ENCODE peak calls at places on chromosomes 7 and 10, in five cellular contexts. W is uterus, S is right lobe of liver, V is Panc1, Y is adrenal gland. Q is an unnamed sample.

GRCh38 chr7:95411036-95411435 is 14.9 kb upstream of the PON3 start:
- DNase-seq in Y (no peak), W (no peak), V (no peak), S (no peak), Q (no peak)

GRCh38 chr7:37054631-37055300 is 330.5 kb upstream of the AOAH start:
- DNase-seq in S (no peak), Y (no peak), V (no peak), W (no peak), Q (no peak)

GRCh38 chr7:49791089-49791741 is 17.8 kb downstream of the VWC2 start:
- DNase-seq in V (peak), Y (no peak), S (no peak), W (no peak), Q (no peak)

GRCh38 chr10:3469639-3470020 is 297.0 kb upstream of the PITRM1 start:
- DNase-seq in Y (no peak), W (no peak), V (no peak), S (no peak), Q (no peak)

GRCh38 chr7:151023211-151023610 is 1.1 kb downstream of the ATG9B start:
- DNase-seq in S (no peak), W (no peak), V (no peak), Y (no peak), Q (no peak)

GRCh38 chr10:1380075-1380793 is 324.0 kb downstream of the WDR37 start:
- DNase-seq in W (no peak), V (no peak), Y (no peak), S (no peak), Q (no peak)

GRCh38 chr7:47188653-47189315 is 393.1 kb downstream of the TNS3 start:
- DNase-seq in S (no peak), V (no peak), W (no peak), Y (no peak), Q (no peak)

GRCh38 chr7:77867208-77867915 is 68.8 kb downstream of the PHTF2 start:
- DNase-seq in W (no peak), V (no peak), Y (no peak), S (no peak), Q (no peak)

GRCh38 chr7:26013551-26014083 is 138.4 kb upstream of the NFE2L3 start:
- DNase-seq in V (no peak), S (no peak), Y (no peak), W (no peak), Q (no peak)

GRCh38 chr7:132635127-132635526 is 58.9 kb upstream of the PLXNA4 start:
- DNase-seq in V (no peak), Y (no peak), W (no peak), S (no peak), Q (no peak)

GRCh38 chr10:104323721-104324686 is 14.3 kb downstream of the ITPRIP start:
- DNase-seq in S (no peak), V (no peak), W (no peak), Y (no peak), Q (no peak)

GRCh38 chr7:49483142-49483541 is 290.3 kb upstream of the VWC2 start:
- DNase-seq in W (no peak), S (no peak), Y (no peak), V (no peak), Q (no peak)

GRCh38 chr10:52066383-52066782 is 247.7 kb upstream of the DKK1 start:
- DNase-seq in Y (no peak), S (no peak), W (no peak), V (no peak), Q (no peak)

GRCh38 chr7:117854186-117854585 is 19.1 kb downstream of the CTTNBP2 start:
- DNase-seq in S (no peak), W (no peak), V (no peak), Y (no peak), Q (no peak)

GRCh38 chr10:35331894-35332640 is 4.2 kb upstream of the CCNY start:
- DNase-seq in S (no peak), W (no peak), Y (peak), V (peak), Q (peak)

GRCh38 chr10:73398024-73398423 is 15.8 kb downstream of the ANXA7 start:
- DNase-seq in S (no peak), W (no peak), V (no peak), Y (no peak), Q (no peak)

GRCh38 chr7:152608208-152608607 is 67.7 kb downstream of the XRCC2 start:
- DNase-seq in Y (no peak), V (no peak), S (no peak), W (no peak), Q (no peak)

GRCh38 chr10:31708513-31708912 is 220.1 kb downstream of the ARHGAP12 start:
- DNase-seq in Y (no peak), V (no peak), S (no peak), W (no peak), Q (no peak)

GRCh38 chr10:50988792-50989191 is 85.5 kb upstream of the PRKG1 start:
- DNase-seq in S (no peak), W (no peak), V (no peak), Y (no peak), Q (no peak)

GRCh38 chr7:41732279-41733062 is 29.6 kb upstream of the INHBA start:
- DNase-seq in V (no peak), Y (no peak), W (no peak), S (peak), Q (no peak)

GRCh38 chr10:17213646-17214349 is 12.3 kb upstream of the TRDMT1 start:
- DNase-seq in V (no peak), W (no peak), Y (no peak), S (no peak), Q (no peak)

GRCh38 chr7:80147543-80148376 is 13.1 kb downstream of the GNAI1 start:
- DNase-seq in V (no peak), S (no peak), Y (no peak), W (no peak), Q (no peak)

GRCh38 chr10:117461766-117462423 is 80.7 kb upstream of the EMX2 start:
- DNase-seq in V (peak), W (peak), S (no peak), Y (peak), Q (peak)

GRCh38 chr7:69864283-69864682 is 266.0 kb downstream of the AUTS2 start:
- DNase-seq in V (no peak), Y (no peak), W (no peak), S (no peak), Q (no peak)

GRCh38 chr7:141874787-141875186 is 33.5 kb upstream of the PRSS37 start:
- DNase-seq in S (no peak), V (no peak), Y (no peak), W (no peak), Q (no peak)

GRCh38 chr7:74233655-74234280 is 20.4 kb downstream of the RFC2 start:
- DNase-seq in W (no peak), S (no peak), Y (no peak), V (no peak), Q (no peak)

GRCh38 chr7:131188367-131189339 is 139.0 kb upstream of the MKLN1 start:
- DNase-seq in Y (peak), S (no peak), V (peak), W (no peak), Q (peak)

GRCh38 chr7:156067156-156067555 is 254.9 kb upstream of the SHH start:
- DNase-seq in W (no peak), S (peak), Y (no peak), V (no peak), Q (no peak)

GRCh38 chr7:156065400-156065799 is 253.1 kb upstream of the SHH start:
- DNase-seq in V (no peak), S (peak), Y (no peak), W (no peak), Q (no peak)

GRCh38 chr7:156063241-156063810 is 251.1 kb upstream of the SHH start:
- DNase-seq in W (no peak), Y (no peak), S (peak), V (no peak), Q (no peak)

GRCh38 chr7:156062286-156062685 is 250.0 kb upstream of the SHH start:
- DNase-seq in Y (no peak), V (no peak), S (peak), W (no peak), Q (no peak)

DNA sequence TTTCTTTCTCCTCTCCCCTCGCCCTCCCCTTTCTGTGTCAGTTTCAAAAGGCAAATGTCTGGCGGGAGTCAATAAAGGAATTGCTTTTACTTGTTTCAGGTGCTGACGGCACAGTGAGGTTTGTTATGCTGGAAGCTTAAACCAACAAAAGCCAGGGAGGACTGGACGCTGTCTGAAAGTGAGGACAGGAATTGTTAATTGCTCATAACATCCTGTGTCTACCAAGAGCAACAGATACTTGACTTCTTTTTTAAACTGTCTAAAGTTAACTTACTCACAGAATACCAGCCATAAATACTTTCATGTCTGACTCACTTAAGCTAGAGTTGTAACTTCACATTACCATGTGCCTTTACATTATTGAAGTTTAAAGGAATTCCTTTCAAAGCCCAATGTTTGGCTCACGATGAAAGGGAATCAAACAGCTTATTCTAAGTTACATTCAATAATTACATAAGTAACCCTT is 252.7 kb upstream of the SHH start:
- DNase-seq in W (no peak), Y (no peak), V (peak), S (no peak), Q (peak)
- H3K27ac ChIP-seq in W (no peak), Y (no peak), V (peak), S (no peak), Q (peak)

GRCh38 chr10:33127622-33128021 is 169.6 kb upstream of the ITGB1 start:
- DNase-seq in V (no peak), S (no peak), Y (no peak), W (no peak), Q (no peak)

GRCh38 chr10:33125522-33125921 is 167.5 kb upstream of the ITGB1 start:
- DNase-seq in Y (no peak), S (no peak), V (no peak), W (no peak), Q (no peak)

GRCh38 chr10:33123680-33124079 is 165.7 kb upstream of the ITGB1 start:
- DNase-seq in V (no peak), W (no peak), S (no peak), Y (no peak), Q (no peak)

GRCh38 chr10:33126742-33127141 is 168.7 kb upstream of the ITGB1 start:
- DNase-seq in S (no peak), V (no peak), Y (no peak), W (no peak), Q (no peak)

GRCh38 chr10:33126118-33126517 is 168.1 kb upstream of the ITGB1 start:
- DNase-seq in Y (peak), S (no peak), W (no peak), V (no peak), Q (peak)
- H3K27ac ChIP-seq in Y (peak), S (peak), W (no peak), V (peak), Q (peak)

GRCh38 chr7:44176486-44176885 is 12.8 kb downstream of the GCK start:
- DNase-seq in W (no peak), S (no peak), V (no peak), Y (no peak), Q (no peak)
- H3K27ac ChIP-seq in W (no peak), S (no peak), V (no peak), Y (no peak), Q (no peak)

GRCh38 chr7:825386-825785 is 6.9 kb upstream of the SUN1 start:
- DNase-seq in S (no peak), V (no peak), W (no peak), Y (no peak), Q (no peak)
- H3K27ac ChIP-seq in S (no peak), V (no peak), W (peak), Y (no peak), Q (no peak)

DNA sequence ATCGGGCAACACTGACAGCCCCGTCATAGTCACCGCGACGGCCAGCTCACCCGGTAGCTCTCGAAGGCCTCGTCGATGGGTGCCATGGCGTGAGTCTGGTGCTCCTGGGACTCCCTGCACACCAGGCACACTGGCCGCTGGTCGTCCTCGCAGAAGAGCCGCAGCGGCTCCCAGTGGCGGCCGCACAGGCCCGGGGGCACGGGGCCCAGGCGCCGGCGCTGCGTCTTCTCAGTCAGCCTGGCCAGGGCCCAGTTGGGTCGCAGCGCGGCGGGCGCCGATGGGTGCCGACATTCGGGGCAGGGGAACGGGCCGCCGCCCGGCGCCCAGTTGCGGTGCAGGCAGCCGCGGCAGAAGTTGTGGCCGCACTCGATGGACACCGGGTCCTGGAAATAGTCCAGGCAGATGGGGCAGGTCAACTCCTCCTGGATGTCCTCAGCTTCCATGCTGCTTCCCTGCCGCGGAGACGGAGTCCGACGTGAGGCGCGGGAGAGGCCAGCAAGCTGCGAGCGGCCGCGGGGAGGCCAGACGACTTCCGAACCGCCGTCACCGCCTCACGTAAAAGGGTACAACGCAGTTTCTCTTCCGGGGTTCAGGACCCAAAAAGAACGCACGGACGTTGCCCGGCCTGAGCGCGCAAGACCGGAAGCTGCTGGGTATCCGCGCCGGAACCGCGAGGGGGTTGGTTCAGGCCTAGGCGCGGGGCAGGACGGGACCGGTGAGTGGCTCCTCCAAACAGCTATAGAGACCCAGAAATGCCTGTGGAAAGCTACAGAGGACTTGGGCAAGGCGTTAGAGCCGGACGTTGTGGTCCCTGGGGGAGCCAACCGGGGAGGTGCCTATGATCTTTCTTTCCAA is at the start of gene TRIM4:
- DNase-seq in Y (peak), W (peak), S (peak), V (peak), Q (peak)
- H3K27ac ChIP-seq in Y (peak), W (peak), S (peak), V (peak), Q (peak)

GRCh38 chr7:2507917-2508306 is 11.7 kb upstream of the LFNG start:
- DNase-seq in V (no peak), S (no peak), Y (no peak), W (no peak), Q (no peak)
- H3K27ac ChIP-seq in V (no peak), S (no peak), Y (peak), W (peak), Q (peak)

GRCh38 chr7:32502656-32503189 is 7.4 kb downstream of the AVL9 start:
- DNase-seq in W (no peak), S (no peak), V (no peak), Y (no peak), Q (no peak)

GRCh38 chr7:32506266-32507054 is 11.2 kb downstream of the AVL9 start:
- DNase-seq in V (peak), W (no peak), S (no peak), Y (peak), Q (peak)

GRCh38 chr7:32500922-32501341 is 5.6 kb downstream of the AVL9 start:
- DNase-seq in V (no peak), S (no peak), W (no peak), Y (no peak), Q (no peak)

GRCh38 chr7:32496052-32496813 is 944 bp downstream of the AVL9 start:
- DNase-seq in W (no peak), Y (no peak), V (no peak), S (no peak), Q (no peak)

GRCh38 chr7:32501522-32501921 is 6.2 kb downstream of the AVL9 start:
- DNase-seq in V (no peak), Y (no peak), S (no peak), W (no peak), Q (no peak)
- H3K27ac ChIP-seq in V (no peak), Y (no peak), S (no peak), W (no peak), Q (peak)

DNA sequence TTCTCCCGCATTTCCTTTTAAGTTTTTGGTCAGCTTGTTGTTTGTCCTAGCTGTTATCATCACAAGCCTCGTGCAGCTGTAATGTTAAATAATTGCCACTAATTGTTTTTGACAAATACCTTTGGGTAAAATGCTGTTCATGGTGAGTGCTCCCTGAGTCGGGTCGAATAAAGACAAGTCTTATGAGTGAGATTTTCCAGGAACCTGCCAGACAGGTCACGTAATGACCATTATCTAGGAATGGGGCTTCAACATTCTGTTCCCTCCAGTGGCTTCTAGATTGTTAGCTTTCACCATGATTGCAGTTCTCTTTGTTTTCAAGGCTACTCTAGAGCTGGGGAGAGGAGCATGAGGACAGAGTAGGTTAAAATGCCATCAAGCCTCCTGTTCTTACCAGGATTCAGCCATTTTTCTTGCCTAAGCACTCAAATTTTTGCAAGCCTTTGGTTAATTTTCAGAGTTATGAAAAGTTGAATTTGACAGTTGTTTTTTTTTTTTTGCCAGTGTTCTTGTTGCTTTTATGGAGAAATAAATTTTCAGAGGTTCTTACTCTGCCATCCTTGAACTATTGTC is 24.2 kb upstream of the DNAJC1 start:
- DNase-seq in V (no peak), W (no peak), S (no peak), Y (no peak), Q (no peak)
- H3K27ac ChIP-seq in V (no peak), W (no peak), S (no peak), Y (no peak), Q (no peak)

DNA sequence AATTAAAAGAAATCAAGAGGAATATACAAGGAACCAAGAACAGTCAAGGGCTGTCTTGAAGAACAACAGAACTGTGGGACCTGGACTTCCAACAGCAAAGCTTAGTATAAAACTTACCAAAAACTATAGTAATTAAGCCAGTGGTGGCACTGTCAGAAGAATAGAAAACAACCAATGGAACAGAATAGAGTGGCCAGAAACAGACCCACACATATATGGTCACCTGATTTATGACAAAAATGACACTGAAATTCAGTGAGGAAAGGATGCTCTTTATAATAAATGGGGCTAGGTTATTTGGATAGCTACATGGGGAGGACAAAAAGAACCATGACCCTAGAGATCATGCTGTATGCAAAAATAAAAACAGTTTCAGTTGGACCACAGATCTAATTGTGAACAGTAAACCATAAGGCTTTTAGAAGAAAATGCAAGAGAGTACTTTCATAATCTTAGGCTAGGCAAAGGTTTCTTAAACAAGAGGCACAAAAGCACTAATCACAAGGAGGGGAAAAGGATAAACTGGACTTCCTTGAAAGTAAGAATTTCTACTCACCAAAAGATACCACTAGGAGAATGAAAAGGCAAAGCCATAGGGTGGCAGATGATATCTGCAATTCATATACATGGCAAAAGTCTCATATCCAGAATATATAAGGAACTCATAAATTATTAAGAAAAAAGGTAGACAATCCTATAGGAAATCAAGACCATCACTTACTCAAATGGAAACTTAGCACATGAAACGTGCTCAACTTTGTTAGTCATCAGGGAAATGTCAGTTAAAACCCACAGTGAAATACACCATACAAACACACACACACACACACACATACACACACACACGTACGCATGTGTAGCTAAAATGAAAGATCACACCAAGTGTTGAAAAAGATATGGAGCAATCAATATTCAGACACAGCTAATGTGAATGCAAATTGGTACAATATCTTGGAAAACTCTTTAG is 20.8 kb downstream of the HYCC1 start:
- DNase-seq in V (no peak), Y (no peak), S (no peak), W (no peak), Q (no peak)
- H3K27ac ChIP-seq in V (no peak), Y (no peak), S (no peak), W (no peak), Q (no peak)